ENCODE peak calls at places on chromosome 7, in five cellular contexts. N is choroid plexus epithelial cell, U is neural progenitor cell, A is foreskin fibroblast, W is A549. Y is an unnamed sample.

GRCh38 chr7:159033956-159034938 is 110.4 kb downstream of the VIPR2 start:
- DNase-seq in W (no peak), N (no peak), U (no peak), A (no peak), Y (no peak)

GRCh38 chr7:17304926-17305325 is 6.5 kb downstream of the AHR start:
- DNase-seq in A (peak; percentile 92), W (peak; percentile 26), N (peak; percentile 92), U (no peak), Y (peak; percentile 95)

GRCh38 chr7:101527844-101528667 is 101.0 kb downstream of the MYL10 start:
- DNase-seq in N (no peak), U (no peak), W (no peak), A (peak; percentile 89), Y (peak; percentile 28)

GRCh38 chr7:105765846-105766245 is 110.6 kb downstream of the ATXN7L1 start:
- DNase-seq in A (peak; percentile 28), N (peak; percentile 7), W (no peak), U (no peak), Y (no peak)

GRCh38 chr7:18799899-18800298 is 304.4 kb downstream of the HDAC9 start:
- DNase-seq in U (no peak), N (no peak), A (no peak), W (no peak), Y (no peak)

GRCh38 chr7:135803143-135803542 is 54.5 kb upstream of the FAM180A start:
- DNase-seq in U (no peak), W (no peak), N (no peak), A (no peak), Y (peak; percentile 13)

GRCh38 chr7:96449094-96449493 is 127.2 kb upstream of the SLC25A13 start:
- DNase-seq in A (no peak), U (peak; percentile 66), N (no peak), W (no peak), Y (no peak)

GRCh38 chr7:144481863-144482262 is 78.4 kb upstream of the NOBOX start:
- DNase-seq in U (no peak), A (no peak), W (no peak), N (no peak), Y (no peak)

GRCh38 chr7:131557521-131558385 is 1.3 kb upstream of the PODXL start:
- DNase-seq in N (no peak), A (peak; percentile 60), W (no peak), U (peak; percentile 85), Y (no peak)

GRCh38 chr7:64307254-64308018 is 6.3 kb upstream of the ZNF736 start:
- DNase-seq in N (peak; percentile 82), W (no peak), U (no peak), A (peak; percentile 94), Y (peak; percentile 90)

GRCh38 chr7:24255139-24255538 is 28.9 kb upstream of the NPY start:
- DNase-seq in U (no peak), W (no peak), N (no peak), A (no peak), Y (no peak)

GRCh38 chr7:4076701-4077294 is 605.3 kb upstream of the FOXK1 start:
- DNase-seq in W (no peak), N (no peak), A (no peak), U (no peak), Y (no peak)

GRCh38 chr7:113200281-113200680 is 81.9 kb upstream of the SMIM30 start:
- DNase-seq in U (no peak), N (peak; percentile 33), W (no peak), A (no peak), Y (no peak)

GRCh38 chr7:26090927-26091519 is 61.0 kb upstream of the NFE2L3 start:
- DNase-seq in A (peak; percentile 70), U (peak; percentile 84), N (peak; percentile 88), W (peak; percentile 45), Y (peak; percentile 68)

GRCh38 chr7:73970801-73971229 is 57.2 kb upstream of the ELN start:
- DNase-seq in W (no peak), U (no peak), N (no peak), A (no peak), Y (no peak)

GRCh38 chr7:73973091-73973490 is 54.9 kb upstream of the ELN start:
- DNase-seq in A (no peak), N (no peak), W (no peak), U (no peak), Y (no peak)

GRCh38 chr7:73971315-73971700 is 56.7 kb upstream of the ELN start:
- DNase-seq in N (no peak), A (no peak), U (no peak), W (no peak), Y (no peak)

GRCh38 chr7:73972614-73973013 is 55.4 kb upstream of the ELN start:
- DNase-seq in N (no peak), U (no peak), A (no peak), W (no peak), Y (no peak)

DNA sequence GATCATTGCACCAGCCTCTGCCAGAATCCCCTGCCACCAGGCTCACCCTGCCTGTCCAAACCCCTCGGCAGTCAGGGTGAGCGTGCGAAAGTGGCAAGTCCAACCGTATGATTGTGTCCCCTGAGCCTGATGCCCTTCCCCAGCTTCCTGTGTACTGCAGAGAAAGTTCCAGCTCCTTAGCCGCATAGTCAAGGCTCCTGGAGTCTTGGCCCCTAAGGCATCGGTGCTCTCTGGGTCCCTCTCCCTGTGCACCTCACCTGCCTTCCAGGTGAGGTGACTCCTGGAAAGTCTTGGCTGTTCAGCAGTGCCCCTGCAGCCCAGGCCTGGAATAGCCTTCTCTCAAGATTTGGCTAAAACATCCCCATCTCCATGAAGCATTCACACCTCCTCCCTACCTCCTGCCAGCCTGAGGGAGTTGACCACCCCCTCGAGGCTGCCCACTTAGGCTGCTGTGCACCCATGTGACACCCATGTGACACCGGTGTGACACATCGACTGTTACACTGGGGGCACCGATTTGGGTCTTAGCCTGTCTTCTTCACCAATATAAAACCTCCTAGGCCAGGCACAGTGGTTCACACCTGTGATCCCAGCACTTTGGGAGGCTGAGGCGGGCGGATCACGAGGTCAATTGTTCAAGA is 56.2 kb upstream of the ELN start:
- DNase-seq in W (no peak), N (no peak), A (no peak), U (no peak), Y (peak; percentile 34)
- TF ChIP-seq CTCF in W (no peak), N (peak; percentile 37), A (peak; percentile 5), U (peak; percentile 24), Y (peak; percentile 54)

GRCh38 chr7:115558186-115558585 is 472.4 kb downstream of the TFEC start:
- DNase-seq in A (peak; percentile 86), N (peak; percentile 75), U (no peak), W (no peak), Y (no peak)

GRCh38 chr7:115559877-115560276 is 470.7 kb downstream of the TFEC start:
- DNase-seq in U (no peak), N (no peak), A (peak; percentile 39), W (no peak), Y (no peak)

DNA sequence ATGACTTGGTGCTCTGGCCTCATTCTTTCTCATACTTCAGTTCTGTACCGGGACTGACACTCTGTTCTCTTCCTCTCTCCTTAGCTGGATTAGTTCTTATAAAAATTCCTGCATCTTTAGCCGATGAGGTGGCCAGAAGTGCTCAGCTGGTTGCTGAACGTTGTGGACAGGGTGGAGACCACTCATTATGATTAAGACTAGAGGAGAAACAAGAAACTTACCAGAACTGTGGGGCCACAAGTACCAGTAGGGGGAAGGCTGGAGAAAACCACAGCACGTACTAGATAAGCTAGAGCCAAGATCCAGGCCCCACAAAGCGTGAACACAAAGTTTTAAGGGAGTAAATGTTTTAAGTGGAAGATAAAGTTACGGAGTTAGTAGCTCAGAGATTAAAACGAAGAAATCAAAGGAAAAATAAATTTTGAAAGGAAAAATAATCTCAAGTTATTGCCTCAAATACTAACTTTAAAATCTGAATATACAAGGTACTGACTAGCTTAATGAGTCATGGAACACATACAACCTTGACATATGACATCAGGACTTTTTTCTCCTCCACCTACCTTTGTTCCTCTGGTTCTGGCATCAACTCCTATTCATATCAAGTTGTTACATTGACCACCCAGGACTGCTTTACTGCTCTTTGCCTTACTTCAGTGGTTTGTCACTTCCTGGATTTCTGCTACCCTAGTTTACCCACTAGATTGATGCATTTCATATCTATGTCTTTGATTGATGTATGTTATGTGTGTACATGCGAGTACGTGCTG is 469.0 kb downstream of the TFEC start:
- DNase-seq in A (peak; percentile 90), U (no peak), N (peak; percentile 96), W (no peak), Y (no peak)
- TF ChIP-seq CTCF in A (peak; percentile 18), U (no peak), N (peak; percentile 53), W (no peak), Y (no peak)

GRCh38 chr7:128379900-128380806 is 18.7 kb upstream of the PRRT4 start:
- DNase-seq in N (no peak), W (no peak), U (no peak), A (no peak), Y (no peak)

GRCh38 chr7:128380807-128381130 is 19.3 kb upstream of the PRRT4 start:
- DNase-seq in N (no peak), W (no peak), U (no peak), A (no peak), Y (no peak)

GRCh38 chr7:128383781-128384180 is 22.3 kb upstream of the PRRT4 start:
- DNase-seq in U (no peak), A (no peak), W (no peak), N (no peak), Y (no peak)

GRCh38 chr7:128378637-128379036 is 17.1 kb upstream of the PRRT4 start:
- DNase-seq in A (no peak), N (no peak), W (no peak), U (no peak), Y (no peak)

GRCh38 chr7:128381161-128381821 is 19.8 kb upstream of the PRRT4 start:
- DNase-seq in W (no peak), U (peak; percentile 80), N (no peak), A (no peak), Y (peak; percentile 86)
- TF ChIP-seq CTCF in W (peak; percentile 48), U (peak; percentile 87), N (peak; percentile 62), A (peak; percentile 63), Y (peak; percentile 68)

GRCh38 chr7:140645166-140645565 is 4.6 kb upstream of the DENND2A start:
- DNase-seq in W (no peak), A (no peak), N (no peak), U (peak; percentile 31), Y (no peak)

GRCh38 chr7:140643416-140643815 is 2.8 kb upstream of the DENND2A start:
- DNase-seq in N (no peak), W (no peak), A (no peak), U (no peak), Y (no peak)

GRCh38 chr7:140649566-140650205 is 9.1 kb upstream of the DENND2A start:
- DNase-seq in N (peak; percentile 73), U (no peak), W (no peak), A (peak; percentile 39), Y (peak; percentile 71)

GRCh38 chr7:140650367-140650766 is 9.8 kb upstream of the DENND2A start:
- DNase-seq in W (no peak), A (no peak), U (no peak), N (no peak), Y (no peak)

GRCh38 chr7:140646931-140647647 is 6.5 kb upstream of the DENND2A start:
- DNase-seq in N (peak; percentile 51), W (peak; percentile 97), U (peak; percentile 82), A (peak; percentile 60), Y (no peak)
- TF ChIP-seq CTCF in N (peak; percentile 73), W (peak; percentile 62), U (peak; percentile 71), A (peak; percentile 59), Y (peak; percentile 41)